ENCODE peak calls at places on chromosomes 1 and 21, in five cellular contexts. J is SK-N-SH, S is K562, X is GM12878, G is HepG2. D is an unnamed sample.

GRCh38 chr1:1599030-1599916 is 662 bp downstream of the FNDC10 start:
- DNase-seq in G (no peak), X (no peak), J (peak), S (peak), D (peak)

GRCh38 chr1:162627662-162628296 is 4.5 kb upstream of the DDR2 start:
- DNase-seq in S (peak), X (no peak), J (no peak), G (peak), D (peak)

GRCh38 chr1:30452925-30453324 is 270.5 kb downstream of the MATN1 start:
- DNase-seq in G (no peak), J (no peak), X (no peak), S (no peak), D (no peak)

GRCh38 chr21:39364949-39365348 is 16.1 kb upstream of the HMGN1 start:
- DNase-seq in G (no peak), S (no peak), J (no peak), X (no peak), D (peak)

GRCh38 chr1:175221548-175222175 is 29.1 kb upstream of the KIAA0040 start:
- DNase-seq in S (peak), G (no peak), X (no peak), J (no peak), D (no peak)

GRCh38 chr1:197692965-197693364 is 82.3 kb downstream of the DENND1B start:
- DNase-seq in G (peak), X (no peak), J (no peak), S (no peak), D (peak)

GRCh38 chr1:225911207-225912130 is 12.6 kb downstream of the PYCR2 start:
- DNase-seq in X (no peak), J (peak), S (no peak), G (peak), D (peak)

GRCh38 chr1:202802998-202803932 is 5.0 kb downstream of the KDM5B start:
- DNase-seq in G (no peak), X (no peak), S (peak), J (no peak), D (peak)

GRCh38 chr1:227131193-227131592 is 187.1 kb downstream of the CDC42BPA start:
- DNase-seq in S (peak), G (peak), X (no peak), J (peak), D (peak)

GRCh38 chr1:234725177-234726132 is 115.5 kb upstream of the IRF2BP2 start:
- DNase-seq in J (no peak), X (no peak), G (no peak), S (peak), D (no peak)

GRCh38 chr1:225879521-225880209 is 2.5 kb downstream of the TMEM63A start:
- DNase-seq in G (peak), S (peak), X (no peak), J (no peak), D (no peak)

GRCh38 chr1:38578444-38578951 is 281.1 kb downstream of the RRAGC start:
- DNase-seq in J (no peak), S (no peak), X (no peak), G (no peak), D (no peak)

GRCh38 chr21:42097860-42098259 is 26.7 kb downstream of the UMODL1 start:
- DNase-seq in J (no peak), S (no peak), G (peak), X (no peak), D (peak)

GRCh38 chr1:109923946-109924275 is 13.3 kb downstream of the CSF1 start:
- DNase-seq in J (no peak), S (no peak), X (no peak), G (no peak), D (no peak)

GRCh38 chr1:183996396-183996795 is 41.1 kb downstream of the COLGALT2 start:
- DNase-seq in X (no peak), S (peak), J (no peak), G (peak), D (no peak)

GRCh38 chr1:183996036-183996376 is 41.5 kb downstream of the COLGALT2 start:
- DNase-seq in J (no peak), G (no peak), X (no peak), S (peak), D (no peak)

GRCh38 chr1:183993132-183993531 is 44.4 kb downstream of the COLGALT2 start:
- DNase-seq in J (no peak), G (peak), X (no peak), S (peak), D (no peak)

GRCh38 chr1:183998045-183998444 is 39.5 kb downstream of the COLGALT2 start:
- DNase-seq in G (no peak), X (no peak), S (no peak), J (no peak), D (no peak)

DNA sequence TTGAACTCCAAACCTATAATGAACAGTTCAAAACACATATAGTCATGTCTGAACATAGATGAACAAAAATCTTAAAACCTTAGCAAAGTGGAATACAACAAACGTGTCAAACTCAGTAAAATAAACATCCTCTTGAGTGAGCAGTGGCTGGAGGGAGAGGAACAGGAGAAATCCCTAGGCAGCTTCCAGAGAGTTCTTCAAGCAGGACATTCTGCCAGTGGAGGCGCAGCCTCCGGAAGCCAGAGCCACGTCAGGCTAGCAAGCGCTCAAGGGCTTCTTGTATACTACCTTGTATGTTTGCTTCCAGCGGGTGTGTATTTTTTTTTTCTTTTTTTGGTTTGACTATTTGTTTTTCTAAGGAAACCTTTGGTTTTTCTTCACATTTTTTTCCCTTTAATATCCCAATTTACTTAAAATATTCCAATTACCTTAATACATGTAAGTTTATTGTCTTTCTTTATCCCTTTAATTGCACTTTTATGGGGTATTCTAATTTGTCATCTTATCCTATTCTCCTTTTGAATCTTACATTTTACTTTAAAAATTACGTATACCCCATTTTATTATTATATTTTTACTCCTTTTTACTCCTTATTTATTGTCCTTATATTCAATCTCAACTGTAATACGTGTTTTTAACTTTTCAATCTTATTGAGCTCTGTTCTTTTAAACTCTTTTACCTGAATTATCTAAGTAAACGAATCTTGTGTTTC is 42.0 kb downstream of the COLGALT2 start:
- DNase-seq in S (no peak), G (no peak), X (no peak), J (no peak), D (peak)
- TF ChIP-seq MXI1 in S (no peak), G (no peak), X (no peak), J (no peak), D (no peak)

GRCh38 chr1:205575294-205575885 is 56.4 kb downstream of the ELK4 start:
- DNase-seq in G (no peak), S (no peak), X (no peak), J (no peak), D (no peak)
- TF ChIP-seq MXI1 in G (no peak), S (no peak), X (no peak), J (no peak), D (no peak)

DNA sequence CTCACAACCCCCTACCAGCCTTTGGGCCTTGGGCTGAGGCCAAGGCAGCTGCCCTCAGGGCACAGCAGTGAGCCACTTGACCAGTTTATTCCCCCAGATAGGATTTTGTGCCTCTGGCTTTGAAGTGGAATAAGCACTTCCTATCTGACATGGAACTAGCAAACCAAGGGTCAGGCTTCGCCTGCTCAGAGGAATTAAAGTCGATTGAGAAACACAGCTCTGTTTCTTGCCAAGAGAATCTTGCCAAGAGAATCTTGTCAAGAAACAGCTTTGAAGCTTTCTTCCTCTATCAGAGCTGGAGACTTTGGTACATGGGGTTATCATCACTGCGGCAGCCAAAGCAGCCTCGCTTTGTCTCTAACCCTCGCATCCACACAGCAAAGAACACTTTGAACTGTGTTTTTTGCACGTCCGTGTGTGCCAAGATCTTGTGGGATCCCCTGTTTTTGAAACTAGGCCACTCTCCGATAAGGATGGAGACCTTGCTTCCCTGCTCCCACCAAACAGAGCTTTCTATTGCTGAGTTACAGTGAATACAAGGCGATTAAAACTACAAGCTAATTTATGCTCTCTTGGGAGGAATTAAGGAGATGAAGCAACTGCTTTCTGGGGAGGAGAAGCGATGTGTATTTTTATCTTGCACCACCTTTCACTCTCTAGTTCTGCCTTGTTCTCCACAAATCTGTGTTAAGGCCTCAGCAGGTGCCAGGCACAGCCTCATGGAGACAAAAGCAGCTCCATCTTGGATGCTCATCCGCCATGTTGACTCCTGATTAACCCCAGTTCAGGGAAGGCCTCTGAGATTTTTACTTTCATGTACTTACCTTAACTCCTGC is 67.3 kb downstream of the RHOU start:
- DNase-seq in G (no peak), X (no peak), S (no peak), J (no peak), D (peak)
- TF ChIP-seq MXI1 in G (no peak), X (no peak), S (no peak), J (no peak), D (no peak)

GRCh38 chr1:24946861-24947658 is 17.0 kb upstream of the RUNX3 start:
- DNase-seq in X (peak), S (no peak), J (no peak), G (peak), D (peak)

GRCh38 chr1:24945354-24946326 is 15.6 kb upstream of the RUNX3 start:
- DNase-seq in X (no peak), S (no peak), J (peak), G (no peak), D (no peak)

GRCh38 chr1:24941566-24941965 is 11.5 kb upstream of the RUNX3 start:
- DNase-seq in J (no peak), S (no peak), G (no peak), X (no peak), D (no peak)

GRCh38 chr1:24942789-24943188 is 12.7 kb upstream of the RUNX3 start:
- DNase-seq in S (no peak), X (no peak), J (no peak), G (no peak), D (no peak)

GRCh38 chr1:24944318-24944717 is 14.2 kb upstream of the RUNX3 start:
- DNase-seq in J (no peak), S (no peak), X (no peak), G (no peak), D (no peak)
- TF ChIP-seq MXI1 in J (no peak), S (no peak), X (no peak), G (no peak), D (no peak)

GRCh38 chr21:36698160-36699025 is 522 bp upstream of the SIM2 start:
- DNase-seq in X (no peak), J (peak), S (no peak), G (no peak), D (peak)
- TF ChIP-seq MXI1 in X (no peak), J (no peak), S (no peak), G (no peak), D (no peak)

DNA sequence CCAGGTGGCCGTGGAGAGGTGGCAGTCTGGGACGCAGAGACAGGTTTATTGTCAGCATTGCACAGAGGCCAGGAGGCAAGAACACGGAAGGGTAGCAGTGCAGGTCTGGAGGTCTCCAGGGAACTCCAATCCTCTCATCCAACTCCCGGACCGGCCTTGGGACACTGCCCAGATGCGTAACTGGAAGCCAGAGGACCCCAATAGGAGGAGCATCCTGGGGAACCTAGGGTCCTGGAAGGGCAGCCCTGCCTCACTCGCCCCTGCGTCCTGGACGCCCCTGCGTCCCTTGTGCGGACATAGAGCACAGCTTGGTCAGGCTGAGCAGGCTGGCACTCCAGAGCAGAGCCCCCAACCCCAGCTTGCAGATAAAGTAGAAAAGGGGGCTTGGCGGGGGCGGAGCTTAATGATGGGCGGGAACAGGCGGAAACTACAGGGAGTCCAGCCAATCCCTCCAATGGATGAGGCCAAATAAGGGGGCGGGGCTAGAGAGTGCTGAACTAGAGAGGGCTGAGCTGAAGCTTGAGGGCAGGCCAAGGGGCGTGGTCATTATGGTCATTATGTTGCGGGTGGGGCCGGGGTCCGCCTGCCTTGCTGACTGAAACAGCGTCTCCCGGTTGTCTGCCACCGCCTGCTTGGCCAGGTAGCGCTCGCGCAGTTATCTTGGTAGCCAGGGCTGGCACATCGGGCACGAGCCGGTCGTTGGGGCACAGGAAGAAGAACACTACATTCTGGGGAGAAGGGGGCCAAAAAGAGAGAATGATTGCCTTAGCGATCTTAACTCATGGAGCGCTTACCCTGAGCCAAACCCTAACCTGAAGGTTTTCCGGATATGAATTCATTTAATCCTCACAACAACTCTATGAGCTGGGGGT is 3.7 kb upstream of the ARHGEF19 start:
- DNase-seq in X (peak), J (peak), S (peak), G (peak), D (peak)
- TF ChIP-seq MXI1 in X (no peak), J (no peak), S (no peak), G (no peak), D (no peak)

DNA sequence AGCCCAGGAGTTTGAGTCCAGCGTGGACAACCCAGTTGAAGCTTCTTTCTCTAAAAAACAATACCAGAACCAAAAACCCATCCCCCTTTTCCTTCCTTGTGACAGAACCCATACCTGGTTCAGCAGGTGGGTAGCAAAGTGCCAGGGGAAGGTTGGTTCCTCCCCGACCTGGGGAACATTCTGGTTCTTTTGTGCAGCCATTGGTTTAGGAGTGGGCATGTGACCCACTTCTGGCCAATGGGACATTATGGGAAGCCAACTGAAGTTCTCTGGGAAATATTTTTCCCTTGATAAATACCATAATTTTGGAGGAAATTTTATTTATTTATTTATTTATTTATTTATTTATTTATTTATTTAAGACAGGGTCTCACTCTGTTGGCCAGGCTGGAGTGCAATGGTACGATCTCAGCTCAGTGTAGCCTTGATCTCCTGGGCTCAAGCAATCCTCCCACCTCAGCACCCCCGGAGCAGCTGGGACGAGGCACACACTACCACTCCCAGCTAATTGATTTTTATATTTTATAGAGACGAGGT is 15.8 kb upstream of the MAPKAPK2 start:
- DNase-seq in J (no peak), X (no peak), S (no peak), G (no peak), D (no peak)
- TF ChIP-seq MXI1 in J (no peak), X (no peak), S (no peak), G (no peak), D (no peak)

D was measured in IMR-90.